ENCODE peak calls at places on chromosome 9, in five cellular contexts. H is IMR-90, Q is mammary epithelial cell, O is A673, V is endodermal cell. U is an unnamed sample. For H3K4me1, the result is how much of the 10 kb centered on the place peaks cover.

GRCh38 chr9:85212887-85213286 is 528.9 kb downstream of the AGTPBP1 start:
- DNase-seq in O (peak), V (no peak), H (no peak), Q (peak), U (no peak)

GRCh38 chr9:134307223-134307600 is 19.0 kb upstream of the RXRA start:
- DNase-seq in Q (no peak), O (no peak), V (no peak), H (no peak), U (no peak)

GRCh38 chr9:69120380-69121154 is 53.5 kb upstream of the TJP2 start:
- DNase-seq in O (no peak), Q (peak), H (no peak), V (peak), U (peak)

GRCh38 chr9:3516667-3517330 is 9.0 kb downstream of the RFX3 start:
- DNase-seq in V (no peak), O (peak), Q (no peak), H (no peak), U (no peak)

GRCh38 chr9:123834907-123835562 is 94.9 kb downstream of the DENND1A start:
- DNase-seq in O (no peak), Q (no peak), V (no peak), H (peak), U (no peak)

GRCh38 chr9:130174025-130174424 is 1.8 kb downstream of the NCS1 start:
- DNase-seq in H (no peak), O (no peak), Q (no peak), V (no peak), U (no peak)

GRCh38 chr9:72193478-72193881 is 44.2 kb downstream of the GDA start:
- DNase-seq in V (peak), Q (peak), H (no peak), O (peak), U (no peak)

GRCh38 chr9:134318481-134318891 is 7.8 kb upstream of the RXRA start:
- DNase-seq in V (no peak), O (no peak), H (no peak), Q (no peak), U (no peak)

GRCh38 chr9:113624721-113625120 is 161.2 kb downstream of the RGS3 start:
- DNase-seq in H (peak), V (peak), O (no peak), Q (peak), U (no peak)

GRCh38 chr9:116928884-116929283 is 241.8 kb downstream of the TRIM32 start:
- DNase-seq in O (no peak), V (peak), H (no peak), Q (peak), U (no peak)

GRCh38 chr9:19124430-19124793 is 2.9 kb downstream of the PLIN2 start:
- DNase-seq in O (no peak), V (no peak), H (no peak), Q (no peak), U (no peak)

GRCh38 chr9:19119241-19119640 is 8.1 kb downstream of the PLIN2 start:
- DNase-seq in Q (no peak), H (no peak), O (no peak), V (no peak), U (no peak)

GRCh38 chr9:19120846-19121245 is 6.4 kb downstream of the PLIN2 start:
- DNase-seq in V (no peak), Q (no peak), O (no peak), H (no peak), U (no peak)

GRCh38 chr9:19119801-19120440 is 7.4 kb downstream of the PLIN2 start:
- DNase-seq in Q (peak), V (no peak), O (no peak), H (no peak), U (no peak)

GRCh38 chr9:19122490-19123042 is 4.7 kb downstream of the PLIN2 start:
- DNase-seq in Q (no peak), H (no peak), V (no peak), O (no peak), U (no peak)
- TF ChIP-seq CTCF in Q (no peak), H (no peak), V (peak), O (no peak), U (no peak)

DNA sequence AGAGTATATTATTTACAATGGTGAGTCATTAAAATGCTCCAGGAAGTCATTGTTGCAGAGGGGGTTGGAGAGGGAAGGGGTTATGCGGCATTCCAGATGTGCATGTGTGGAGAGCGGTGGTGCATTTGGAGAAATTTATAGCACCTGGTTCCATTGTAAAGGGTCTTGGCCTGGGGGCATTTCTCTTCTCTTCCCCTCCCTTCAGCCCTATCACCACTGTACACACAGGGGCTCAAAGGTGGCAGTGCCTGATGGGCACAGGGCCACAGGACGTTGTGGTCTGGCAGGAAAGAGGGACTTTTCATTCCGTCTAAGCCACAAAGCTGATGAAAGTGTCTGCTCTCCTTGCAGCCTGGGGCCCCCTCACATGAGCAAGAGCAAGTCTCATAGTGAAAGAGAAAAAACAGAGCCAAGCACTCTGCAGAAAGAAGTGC is 442.4 kb upstream of the ZNF462 start:
- DNase-seq in Q (peak), V (no peak), O (no peak), H (no peak), U (peak)
- H3K4me1 ChIP-seq in Q (under half), V (under half), O (under half), H (under half), U (under half)

GRCh38 chr9:38012767-38013450 is 56.1 kb downstream of the SHB start:
- DNase-seq in V (no peak), H (no peak), Q (no peak), O (no peak), U (no peak)

GRCh38 chr9:38018230-38018963 is 50.6 kb downstream of the SHB start:
- DNase-seq in V (no peak), O (no peak), Q (no peak), H (no peak), U (no peak)

GRCh38 chr9:38017885-38018186 is 51.2 kb downstream of the SHB start:
- DNase-seq in O (no peak), H (no peak), V (no peak), Q (no peak), U (no peak)

GRCh38 chr9:38017149-38017884 is 51.7 kb downstream of the SHB start:
- DNase-seq in Q (peak), O (peak), V (peak), H (peak), U (no peak)

DNA sequence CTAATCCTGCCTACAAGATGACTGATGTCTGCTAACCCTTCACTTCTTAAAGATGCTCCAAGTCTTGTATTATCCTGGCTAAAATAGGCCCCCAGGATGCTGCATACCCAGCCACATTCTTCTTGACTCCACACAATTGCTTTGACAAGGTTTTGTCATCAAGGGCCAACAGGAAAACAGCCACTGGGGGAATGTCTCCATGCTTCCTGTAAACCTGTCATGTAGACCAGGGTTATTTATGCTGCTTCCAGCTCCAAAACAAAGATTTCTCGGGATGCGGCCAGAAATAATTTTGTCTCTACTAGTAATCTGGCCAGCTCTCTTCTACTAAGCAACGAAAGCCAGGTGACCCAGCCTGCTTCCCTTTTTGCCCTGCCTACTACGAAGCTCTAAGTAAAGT is 53.8 kb downstream of the SHB start:
- DNase-seq in V (no peak), H (no peak), O (no peak), Q (no peak), U (no peak)
- TF ChIP-seq CTCF in V (no peak), H (no peak), O (no peak), Q (no peak), U (no peak)

GRCh38 chr9:38016375-38017120 is 52.5 kb downstream of the SHB start:
- DNase-seq in Q (peak), H (peak), O (no peak), V (no peak), U (no peak)
- H3K4me1 ChIP-seq in Q (half or more), H (under half), O (under half), V (under half), U (under half)

GRCh38 chr9:136760424-136760823 is 2.4 kb upstream of the LCN8 start:
- DNase-seq in V (no peak), H (no peak), Q (no peak), O (no peak), U (no peak)
- TF ChIP-seq CTCF in V (no peak), H (no peak), Q (no peak), O (no peak), U (no peak)

DNA sequence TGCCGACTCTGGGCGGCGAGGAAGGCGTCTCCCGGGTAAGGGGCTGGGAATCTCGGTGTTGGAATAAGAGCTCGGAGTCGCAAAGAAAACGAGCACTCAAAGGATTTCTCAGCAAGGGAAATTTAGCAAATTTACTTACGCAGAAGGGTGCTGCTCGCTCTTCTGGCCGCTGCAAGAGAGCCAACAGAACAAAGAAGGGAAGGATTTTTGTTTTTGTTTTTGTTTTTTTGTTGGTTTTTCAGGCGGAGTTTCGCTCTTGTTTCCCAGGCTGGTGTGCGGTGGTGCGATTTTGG is 279 bp downstream of the GTF3C5 start:
- DNase-seq in H (no peak), Q (no peak), V (no peak), O (no peak), U (no peak)
- H3K4me1 ChIP-seq in H (under half), Q (under half), V (under half), O (under half), U (under half)

U was measured in hepatocyte.